ENCODE peak calls at places on chromosomes 4 and X, in six cellular contexts. F is fibroblast of lung, Q is BE2C, T is GDM1, J is AG08395, M is kidney epithelial cell. S is an unnamed sample.

GRCh38 chrX:38654302-38654701 is 93.0 kb downstream of the TSPAN7 start:
- DNase-seq in F (peak; percentile 6), Q (peak; percentile 9), T (no peak), J (peak; percentile 37), M (no peak), S (no peak)

GRCh38 chr4:65343342-65343741 is 326.9 kb downstream of the EPHA5 start:
- DNase-seq in F (no peak), Q (no peak), T (no peak), J (no peak), M (no peak), S (no peak)

GRCh38 chrX:13029831-13030771 is 14.3 kb downstream of the FAM9C start:
- DNase-seq in F (peak; percentile 27), Q (no peak), T (no peak), J (no peak), M (no peak), S (no peak)

GRCh38 chr4:87978656-87979055 is 3.1 kb downstream of the SPP1 start:
- DNase-seq in F (peak; percentile 62), Q (no peak), T (no peak), J (peak; percentile 5), M (peak; percentile 48), S (no peak)

GRCh38 chr4:143230683-143231082 is 46.0 kb downstream of the USP38 start:
- DNase-seq in F (no peak), Q (no peak), T (no peak), J (no peak), M (no peak), S (no peak)

GRCh38 chrX:139112432-139112831 is 400.9 kb upstream of the FGF13 start:
- DNase-seq in F (peak; percentile 76), Q (no peak), T (no peak), J (peak; percentile 32), M (no peak), S (no peak)

GRCh38 chrX:140821280-140821679 is 111.7 kb downstream of the LINC00632 start:
- DNase-seq in F (no peak), Q (no peak), T (no peak), J (no peak), M (no peak), S (no peak)

GRCh38 chr4:102598102-102598758 is 97.1 kb downstream of the NFKB1 start:
- DNase-seq in F (peak; percentile 69), Q (no peak), T (no peak), J (no peak), M (no peak), S (no peak)

GRCh38 chr4:84804126-84804525 is 162.4 kb downstream of the WDFY3 start:
- DNase-seq in F (peak; percentile 59), Q (no peak), T (no peak), J (peak; percentile 4), M (no peak), S (no peak)

GRCh38 chr4:54090804-54091623 is 8.9 kb upstream of the GSX2 start:
- DNase-seq in F (peak; percentile 39), Q (no peak), T (no peak), J (peak; percentile 45), M (no peak), S (peak; percentile 57)

GRCh38 chr4:31059753-31060522 is 339.8 kb downstream of the PCDH7 start:
- DNase-seq in F (peak; percentile 74), Q (no peak), T (no peak), J (no peak), M (no peak), S (no peak)

GRCh38 chrX:110086916-110087484 is 84.1 kb downstream of the TMEM164 start:
- DNase-seq in F (peak; percentile 95), Q (no peak), T (no peak), J (peak; percentile 65), M (peak; percentile 75), S (no peak)

GRCh38 chrX:114952696-114953095 is 64.7 kb downstream of the IL13RA2 start:
- DNase-seq in F (no peak), Q (no peak), T (no peak), J (no peak), M (no peak), S (no peak)

GRCh38 chr4:184401397-184402171 is 72.8 kb downstream of the IRF2 start:
- DNase-seq in F (peak; percentile 64), Q (no peak), T (no peak), J (no peak), M (no peak), S (no peak)

GRCh38 chr4:12723849-12724447 is 760.2 kb downstream of the RAB28 start:
- DNase-seq in F (no peak), Q (no peak), T (no peak), J (no peak), M (no peak), S (no peak)

GRCh38 chr4:3770323-3771166 is 4.4 kb downstream of the ADRA2C start:
- DNase-seq in F (no peak), Q (peak; percentile 61), T (no peak), J (no peak), M (no peak), S (no peak)

GRCh38 chr4:152480356-152480755 is 55.5 kb downstream of the FBXW7 start:
- DNase-seq in F (no peak), Q (no peak), T (no peak), J (no peak), M (no peak), S (no peak)

GRCh38 chrX:82756272-82756671 is 751.8 kb upstream of the POU3F4 start:
- DNase-seq in F (no peak), Q (no peak), T (no peak), J (no peak), M (no peak), S (no peak)

GRCh38 chr4:122047706-122048425 is 96.0 kb upstream of the TRPC3 start:
- DNase-seq in F (no peak), Q (no peak), T (no peak), J (no peak), M (no peak), S (no peak)

GRCh38 chrX:134173541-134174272 is 63.3 kb upstream of the CCDC160 start:
- DNase-seq in F (no peak), Q (no peak), T (no peak), J (no peak), M (no peak), S (no peak)

GRCh38 chr4:38989487-38989886 is 42.7 kb downstream of the TMEM156 start:
- DNase-seq in F (peak; percentile 22), Q (no peak), T (no peak), J (peak; percentile 48), M (no peak), S (no peak)

GRCh38 chr4:173525118-173526033 is 4.7 kb downstream of the HAND2 start:
- DNase-seq in F (no peak), Q (peak; percentile 55), T (no peak), J (no peak), M (no peak), S (no peak)

GRCh38 chrX:123236868-123237267 is 52.8 kb downstream of the GRIA3 start:
- DNase-seq in F (peak; percentile 9), Q (no peak), T (no peak), J (no peak), M (no peak), S (no peak)

GRCh38 chr4:81600511-81601269 is 129.0 kb upstream of the RASGEF1B start:
- DNase-seq in F (no peak), Q (no peak), T (no peak), J (no peak), M (no peak), S (no peak)

GRCh38 chrX:44143061-44143602 is 169.9 kb upstream of the NDP start:
- DNase-seq in F (no peak), Q (no peak), T (no peak), J (no peak), M (no peak), S (no peak)

GRCh38 chrX:9352683-9353430 is 112.0 kb upstream of the TBL1X start:
- DNase-seq in F (peak; percentile 75), Q (no peak), T (peak; percentile 62), J (peak; percentile 49), M (no peak), S (peak; percentile 55)

GRCh38 chrX:118226060-118226428 is 109.4 kb upstream of the KLHL13 start:
- DNase-seq in F (peak; percentile 20), Q (no peak), T (no peak), J (peak; percentile 7), M (no peak), S (no peak)

GRCh38 chrX:153967536-153968214 is 3.9 kb downstream of the HCFC1 start:
- DNase-seq in F (no peak), Q (peak; percentile 3), T (no peak), J (no peak), M (no peak), S (no peak)

GRCh38 chrX:40952855-40953254 is 132.4 kb upstream of the USP9X start:
- DNase-seq in F (peak; percentile 9), Q (no peak), T (peak; percentile 18), J (no peak), M (no peak), S (no peak)

GRCh38 chr4:5940470-5941203 is 47.8 kb upstream of the CRMP1 start:
- DNase-seq in F (peak; percentile 8), Q (peak; percentile 44), T (no peak), J (no peak), M (no peak), S (no peak)